ENCODE peak calls at places on chromosome 3, in eight cellular contexts. J is activated CD8-positive, alpha-beta T cell treated with anti-CD3 and anti-CD28 coated beads for 36 hours; I is Karpas-422; U is CD4-positive, CD25-positive, alpha-beta regulatory T cell; Q is BE2C; L is iris pigment epithelial cell; E is Right ventricle myocardium superior; G is B cell. A is an unnamed sample.

GRCh38 chr3:81549388-81549787 is 212.1 kb downstream of the GBE1 start:
- DNase-seq in J (no peak), I (no peak), U (no peak), Q (no peak), L (no peak), E (no peak), G (no peak), A (no peak)

GRCh38 chr3:195540031-195540430 is 3.1 kb downstream of the PPP1R2 start:
- DNase-seq in J (peak; percentile 64), I (no peak), U (no peak), Q (no peak), L (no peak), E (no peak), G (no peak), A (no peak)

GRCh38 chr3:45647148-45647619 is 42.0 kb upstream of the SACM1L start:
- DNase-seq in J (no peak), I (no peak), U (no peak), Q (no peak), L (peak; percentile 95), E (peak; percentile 46), G (no peak), A (no peak)

GRCh38 chr3:58206406-58207011 is 4.3 kb downstream of the DNASE1L3 start:
- DNase-seq in J (peak; percentile 64), I (no peak), U (no peak), Q (no peak), L (peak; percentile 69), E (no peak), G (no peak), A (no peak)

GRCh38 chr3:82224661-82225060 is 463.2 kb upstream of the GBE1 start:
- DNase-seq in J (no peak), I (no peak), U (no peak), Q (peak; percentile 3), L (no peak), E (no peak), G (no peak), A (no peak)

GRCh38 chr3:102229062-102229655 is 205.7 kb upstream of the ZPLD1 start:
- DNase-seq in J (peak; percentile 84), I (peak; percentile 93), U (peak; percentile 76), Q (peak; percentile 59), L (peak; percentile 68), E (peak; percentile 76), G (peak; percentile 23), A (no peak)

GRCh38 chr3:195237981-195238625 is 32.9 kb downstream of the XXYLT1 start:
- DNase-seq in J (no peak), I (no peak), U (no peak), Q (no peak), L (no peak), E (peak; percentile 23), G (no peak), A (no peak)

GRCh38 chr3:169891886-169892285 is 19.5 kb upstream of the SAMD7 start:
- DNase-seq in J (no peak), I (no peak), U (no peak), Q (no peak), L (no peak), E (no peak), G (no peak), A (no peak)

GRCh38 chr3:42269647-42270046 is 3.7 kb upstream of the CCK start:
- DNase-seq in J (no peak), I (no peak), U (no peak), Q (no peak), L (no peak), E (no peak), G (no peak), A (no peak)

GRCh38 chr3:39126532-39127071 is 19.1 kb downstream of the TTC21A start:
- DNase-seq in J (peak; percentile 64), I (peak; percentile 73), U (peak; percentile 46), Q (peak; percentile 55), L (peak; percentile 43), E (no peak), G (no peak), A (no peak)

GRCh38 chr3:35044185-35044584 is 595.1 kb upstream of the ARPP21 start:
- DNase-seq in J (no peak), I (no peak), U (no peak), Q (no peak), L (no peak), E (no peak), G (no peak), A (no peak)

GRCh38 chr3:167651820-167652219 is 1.9 kb downstream of the WDR49 start:
- DNase-seq in J (no peak), I (no peak), U (no peak), Q (no peak), L (no peak), E (no peak), G (no peak), A (no peak)

GRCh38 chr3:129289201-129289921 is 10.7 kb downstream of the HMCES start:
- DNase-seq in J (no peak), I (no peak), U (no peak), Q (no peak), L (peak; percentile 96), E (no peak), G (no peak), A (no peak)

GRCh38 chr3:64985072-64985471 is 297.3 kb upstream of the ADAMTS9 start:
- DNase-seq in J (no peak), I (no peak), U (no peak), Q (no peak), L (no peak), E (no peak), G (no peak), A (no peak)

GRCh38 chr3:80014576-80014975 is 246.8 kb upstream of the ROBO1 start:
- DNase-seq in J (no peak), I (no peak), U (no peak), Q (no peak), L (no peak), E (no peak), G (no peak), A (no peak)

GRCh38 chr3:167739190-167739589 is 3.7 kb downstream of the SERPINI1 start:
- DNase-seq in J (no peak), I (no peak), U (no peak), Q (no peak), L (no peak), E (no peak), G (no peak), A (no peak)

GRCh38 chr3:42035816-42036482 is 55.2 kb upstream of the TRAK1 start:
- DNase-seq in J (no peak), I (no peak), U (no peak), Q (no peak), L (no peak), E (peak; percentile 71), G (no peak), A (no peak)

GRCh38 chr3:58025824-58026579 is 17.8 kb downstream of the FLNB start:
- DNase-seq in J (no peak), I (no peak), U (no peak), Q (no peak), L (peak; percentile 83), E (no peak), G (no peak), A (no peak)

GRCh38 chr3:69900331-69900730 is 99.2 kb upstream of the SAMMSON start:
- DNase-seq in J (no peak), I (no peak), U (no peak), Q (no peak), L (no peak), E (no peak), G (no peak), A (no peak)

GRCh38 chr3:94456332-94456731 is 393.5 kb downstream of the NSUN3 start:
- DNase-seq in J (no peak), I (no peak), U (no peak), Q (no peak), L (no peak), E (no peak), G (no peak), A (no peak)

GRCh38 chr3:126129408-126129891 is 45.5 kb upstream of the SLC41A3 start:
- DNase-seq in J (no peak), I (no peak), U (no peak), Q (peak; percentile 7), L (peak; percentile 35), E (peak; percentile 54), G (no peak), A (peak; percentile 70)

GRCh38 chr3:23654571-23654970 is 151.2 kb upstream of the UBE2E1 start:
- DNase-seq in J (no peak), I (no peak), U (no peak), Q (no peak), L (no peak), E (no peak), G (no peak), A (no peak)

A was measured in Right ventricle myocardium inferior.